ENCODE peak calls at places on chromosome 9, in four cellular contexts. One of them, this sample, is unnamed.

GRCh38 chr9:99889120-99889519 is 17.3 kb upstream of the STX17 start:
- DNase-seq in GDM1: no peak
- DNase-seq in HTR-8/SVneo: no peak
- DNase-seq in CD8-positive, alpha-beta T cell: no peak
- DNase-seq in this sample: no peak

GRCh38 chr9:8890695-8891094 is 1091.1 kb upstream of the DMAC1 start:
- DNase-seq in GDM1: no peak
- DNase-seq in HTR-8/SVneo: no peak
- DNase-seq in CD8-positive, alpha-beta T cell: no peak
- DNase-seq in this sample: no peak

GRCh38 chr9:117258201-117258866 is 156.5 kb downstream of the ASTN2 start:
- DNase-seq in GDM1: no peak
- DNase-seq in HTR-8/SVneo: no peak
- DNase-seq in CD8-positive, alpha-beta T cell: no peak
- DNase-seq in this sample: no peak

GRCh38 chr9:109935406-109936087 is 155.5 kb downstream of the PALM2AKAP2 start:
- DNase-seq in GDM1: no peak
- DNase-seq in HTR-8/SVneo: no peak
- DNase-seq in CD8-positive, alpha-beta T cell: no peak
- DNase-seq in this sample: no peak

GRCh38 chr9:74952281-74953151 is at the start of gene C9orf40:
- DNase-seq in GDM1: peak; percentile 84
- DNase-seq in HTR-8/SVneo: peak; percentile 73
- DNase-seq in CD8-positive, alpha-beta T cell: peak; percentile 92
- DNase-seq in this sample: peak; percentile 93

GRCh38 chr9:79623799-79624721 is 52.3 kb downstream of the TLE4 start:
- DNase-seq in GDM1: peak; percentile 61
- DNase-seq in HTR-8/SVneo: no peak
- DNase-seq in CD8-positive, alpha-beta T cell: peak; percentile 29
- DNase-seq in this sample: peak; percentile 8

GRCh38 chr9:120394058-120394669 is 185.8 kb downstream of the CDK5RAP2 start:
- DNase-seq in GDM1: no peak
- DNase-seq in HTR-8/SVneo: peak; percentile 75
- DNase-seq in CD8-positive, alpha-beta T cell: no peak
- DNase-seq in this sample: peak; percentile 93

GRCh38 chr9:18982246-18982589 is 50.8 kb downstream of the SAXO1 start:
- DNase-seq in GDM1: no peak
- DNase-seq in HTR-8/SVneo: no peak
- DNase-seq in CD8-positive, alpha-beta T cell: no peak
- DNase-seq in this sample: no peak

GRCh38 chr9:20598367-20598766 is 23.9 kb downstream of the MLLT3 start:
- DNase-seq in GDM1: no peak
- DNase-seq in HTR-8/SVneo: no peak
- DNase-seq in CD8-positive, alpha-beta T cell: no peak
- DNase-seq in this sample: no peak

GRCh38 chr9:107276966-107277710 is 5.9 kb upstream of the RAD23B start:
- DNase-seq in GDM1: no peak
- DNase-seq in HTR-8/SVneo: no peak
- DNase-seq in CD8-positive, alpha-beta T cell: no peak
- DNase-seq in this sample: peak; percentile 58

GRCh38 chr9:123355761-123356520 is at the start of gene CRB2:
- DNase-seq in GDM1: no peak
- DNase-seq in HTR-8/SVneo: no peak
- DNase-seq in CD8-positive, alpha-beta T cell: no peak
- DNase-seq in this sample: no peak

GRCh38 chr9:18543406-18543965 is 69.5 kb downstream of the ADAMTSL1 start:
- DNase-seq in GDM1: no peak
- DNase-seq in HTR-8/SVneo: peak; percentile 18
- DNase-seq in CD8-positive, alpha-beta T cell: no peak
- DNase-seq in this sample: peak; percentile 81

GRCh38 chr9:115118471-115119156 is 657 bp upstream of the TNC start:
- DNase-seq in GDM1: no peak
- DNase-seq in HTR-8/SVneo: peak; percentile 70
- DNase-seq in CD8-positive, alpha-beta T cell: no peak
- DNase-seq in this sample: peak; percentile 96

GRCh38 chr9:121556580-121556979 is 56.9 kb upstream of the GGTA1 start:
- DNase-seq in GDM1: no peak
- DNase-seq in HTR-8/SVneo: peak; percentile 54
- DNase-seq in CD8-positive, alpha-beta T cell: no peak
- DNase-seq in this sample: peak; percentile 96

GRCh38 chr9:115225459-115226116 is 107.6 kb upstream of the TNC start:
- DNase-seq in GDM1: no peak
- DNase-seq in HTR-8/SVneo: no peak
- DNase-seq in CD8-positive, alpha-beta T cell: no peak
- DNase-seq in this sample: no peak

GRCh38 chr9:114281421-114282103 is 41.3 kb upstream of the ORM1 start:
- DNase-seq in GDM1: no peak
- DNase-seq in HTR-8/SVneo: no peak
- DNase-seq in CD8-positive, alpha-beta T cell: peak; percentile 0
- DNase-seq in this sample: peak; percentile 41

GRCh38 chr9:109843651-109844050 is 63.7 kb downstream of the PALM2AKAP2 start:
- DNase-seq in GDM1: no peak
- DNase-seq in HTR-8/SVneo: no peak
- DNase-seq in CD8-positive, alpha-beta T cell: no peak
- DNase-seq in this sample: no peak

GRCh38 chr9:80968611-80969010 is 720.7 kb downstream of the TLE1 start:
- DNase-seq in GDM1: no peak
- DNase-seq in HTR-8/SVneo: peak; percentile 12
- DNase-seq in CD8-positive, alpha-beta T cell: no peak
- DNase-seq in this sample: peak; percentile 4

GRCh38 chr9:81619353-81620008 is 69.9 kb downstream of the TLE1 start:
- DNase-seq in GDM1: no peak
- DNase-seq in HTR-8/SVneo: no peak
- DNase-seq in CD8-positive, alpha-beta T cell: no peak
- DNase-seq in this sample: peak; percentile 63

GRCh38 chr9:18490591-18491370 is 16.8 kb downstream of the ADAMTSL1 start:
- DNase-seq in GDM1: no peak
- DNase-seq in HTR-8/SVneo: peak; percentile 36
- DNase-seq in CD8-positive, alpha-beta T cell: no peak
- DNase-seq in this sample: peak; percentile 98

GRCh38 chr9:94888775-94889174 is 162.3 kb downstream of the AOPEP start:
- DNase-seq in GDM1: no peak
- DNase-seq in HTR-8/SVneo: no peak
- DNase-seq in CD8-positive, alpha-beta T cell: no peak
- DNase-seq in this sample: no peak

GRCh38 chr9:108282872-108283271 is 572.9 kb downstream of the ACTL7B start:
- DNase-seq in GDM1: no peak
- DNase-seq in HTR-8/SVneo: no peak
- DNase-seq in CD8-positive, alpha-beta T cell: no peak
- DNase-seq in this sample: peak; percentile 24

GRCh38 chr9:40884072-40884901 is 244.2 kb downstream of the FOXD4L6 start:
- DNase-seq in GDM1: no peak
- DNase-seq in HTR-8/SVneo: no peak
- DNase-seq in CD8-positive, alpha-beta T cell: no peak
- DNase-seq in this sample: no peak

GRCh38 chr9:107784235-107784958 is 294.8 kb upstream of the KLF4 start:
- DNase-seq in GDM1: no peak
- DNase-seq in HTR-8/SVneo: peak; percentile 32
- DNase-seq in CD8-positive, alpha-beta T cell: no peak
- DNase-seq in this sample: peak; percentile 92

GRCh38 chr9:71816782-71817549 is 48.7 kb upstream of the CEMIP2 start:
- DNase-seq in GDM1: no peak
- DNase-seq in HTR-8/SVneo: no peak
- DNase-seq in CD8-positive, alpha-beta T cell: no peak
- DNase-seq in this sample: no peak

GRCh38 chr9:129414377-129415021 is 206.4 kb downstream of the C9orf50 start:
- DNase-seq in GDM1: no peak
- DNase-seq in HTR-8/SVneo: no peak
- DNase-seq in CD8-positive, alpha-beta T cell: peak; percentile 61
- DNase-seq in this sample: peak; percentile 86

GRCh38 chr9:133505901-133506652 is 18.7 kb downstream of the MYMK start:
- DNase-seq in GDM1: no peak
- DNase-seq in HTR-8/SVneo: no peak
- DNase-seq in CD8-positive, alpha-beta T cell: no peak
- DNase-seq in this sample: peak; percentile 72

GRCh38 chr9:127627494-127627855 is 15.4 kb downstream of the STXBP1 start:
- DNase-seq in GDM1: no peak
- DNase-seq in HTR-8/SVneo: no peak
- DNase-seq in CD8-positive, alpha-beta T cell: no peak
- DNase-seq in this sample: no peak

GRCh38 chr9:109100543-109101201 is 19.1 kb downstream of the TMEM245 start:
- DNase-seq in GDM1: no peak
- DNase-seq in HTR-8/SVneo: no peak
- DNase-seq in CD8-positive, alpha-beta T cell: no peak
- DNase-seq in this sample: no peak

GRCh38 chr9:127838375-127839078 is 15.9 kb downstream of the ENG start:
- DNase-seq in GDM1: no peak
- DNase-seq in HTR-8/SVneo: peak; percentile 89
- DNase-seq in CD8-positive, alpha-beta T cell: no peak
- DNase-seq in this sample: peak; percentile 99

GRCh38 chr9:79184821-79185220 is 386.9 kb upstream of the TLE4 start:
- DNase-seq in GDM1: no peak
- DNase-seq in HTR-8/SVneo: no peak
- DNase-seq in CD8-positive, alpha-beta T cell: no peak
- DNase-seq in this sample: peak; percentile 39

GRCh38 chr9:121673576-121673975 is 22.1 kb downstream of the DAB2IP start:
- DNase-seq in GDM1: no peak
- DNase-seq in HTR-8/SVneo: no peak
- DNase-seq in CD8-positive, alpha-beta T cell: no peak
- DNase-seq in this sample: no peak

GRCh38 chr9:93122721-93123221 is 11.3 kb downstream of the NINJ1 start:
- DNase-seq in GDM1: no peak
- DNase-seq in HTR-8/SVneo: no peak
- DNase-seq in CD8-positive, alpha-beta T cell: no peak
- DNase-seq in this sample: no peak

GRCh38 chr9:123395276-123396006 is 39.4 kb downstream of the CRB2 start:
- DNase-seq in GDM1: no peak
- DNase-seq in HTR-8/SVneo: no peak
- DNase-seq in CD8-positive, alpha-beta T cell: no peak
- DNase-seq in this sample: no peak

GRCh38 chr9:119802621-119803020 is 433.4 kb upstream of the BRINP1 start:
- DNase-seq in GDM1: no peak
- DNase-seq in HTR-8/SVneo: no peak
- DNase-seq in CD8-positive, alpha-beta T cell: no peak
- DNase-seq in this sample: peak; percentile 94